ENCODE peak calls at places on chromosomes 2 and 18, in six cellular contexts. Q, G, C, V, I and O are unnamed samples.

GRCh38 chr2:59171019-59171418 is 929.9 kb upstream of the FANCL start:
- DNase-seq in G (no peak), Q (no peak), C (no peak), I (no peak), V (no peak), O (no peak)

GRCh38 chr2:207812058-207812857 is 42.6 kb upstream of the FZD5 start:
- DNase-seq in V (no peak), G (no peak), Q (no peak), I (no peak), C (no peak), O (no peak)

GRCh38 chr2:186129767-186130581 is 356.1 kb upstream of the ZC3H15 start:
- DNase-seq in V (peak), G (peak), Q (no peak), I (no peak), C (no peak), O (peak)

GRCh38 chr2:99481527-99481926 is 8.3 kb downstream of the REV1 start:
- DNase-seq in V (no peak), I (no peak), C (no peak), Q (no peak), G (no peak), O (no peak)

GRCh38 chr2:96685592-96686459 is 43.3 kb downstream of the FER1L5 start:
- DNase-seq in I (peak), G (no peak), V (peak), Q (peak), C (no peak), O (no peak)

GRCh38 chr2:158255257-158255656 is 153.6 kb downstream of the UPP2 start:
- DNase-seq in C (no peak), G (no peak), Q (no peak), V (no peak), I (no peak), O (no peak)

GRCh38 chr18:72086421-72086820 is 457.7 kb downstream of the CBLN2 start:
- DNase-seq in Q (peak), G (no peak), V (peak), I (no peak), C (no peak), O (peak)

GRCh38 chr2:83730258-83730657 is 728.8 kb downstream of the SUCLG1 start:
- DNase-seq in Q (no peak), G (no peak), I (no peak), V (no peak), C (no peak), O (no peak)

GRCh38 chr2:221447310-221447709 is 124.8 kb downstream of the EPHA4 start:
- DNase-seq in V (no peak), I (no peak), G (no peak), Q (no peak), C (peak), O (peak)

GRCh38 chr2:99928472-99929053 is 213.8 kb downstream of the AFF3 start:
- DNase-seq in I (no peak), V (no peak), Q (no peak), C (no peak), G (no peak), O (no peak)

GRCh38 chr18:75290737-75291358 is 80.3 kb downstream of the TSHZ1 start:
- DNase-seq in C (no peak), Q (no peak), G (no peak), V (peak), I (no peak), O (no peak)

GRCh38 chr2:185316383-185316782 is 422.2 kb upstream of the FSIP2 start:
- DNase-seq in I (no peak), Q (no peak), G (no peak), C (no peak), V (peak), O (no peak)

GRCh38 chr2:16014041-16014787 is 73.9 kb downstream of the MYCN start:
- DNase-seq in Q (no peak), G (no peak), I (no peak), C (no peak), V (no peak), O (no peak)

GRCh38 chr18:48330016-48330991 is 78.9 kb downstream of the ZBTB7C start:
- DNase-seq in I (no peak), C (no peak), G (peak), Q (no peak), V (no peak), O (peak)

GRCh38 chr18:59865241-59865986 is 34.4 kb upstream of the PMAIP1 start:
- DNase-seq in C (no peak), Q (no peak), I (no peak), V (no peak), G (no peak), O (no peak)

GRCh38 chr18:32025744-32026143 is 7.1 kb downstream of the RNF125 start:
- DNase-seq in C (no peak), Q (no peak), I (no peak), V (no peak), G (no peak), O (no peak)
- TF ChIP-seq JUND in C (no peak), Q (no peak), I (no peak), V (no peak), G (no peak), O (no peak)

GRCh38 chr2:73163522-73164367 is 38.6 kb upstream of the NOTO start:
- DNase-seq in V (peak), Q (peak), I (peak), C (peak), G (peak), O (peak)
- TF ChIP-seq JUND in V (no peak), Q (no peak), I (no peak), C (no peak), G (no peak), O (no peak)

GRCh38 chr2:3610415-3610814 is 15.5 kb downstream of the COLEC11 start:
- DNase-seq in Q (no peak), C (no peak), I (no peak), V (no peak), G (no peak), O (no peak)
- TF ChIP-seq JUND in Q (no peak), C (no peak), I (no peak), V (no peak), G (no peak), O (no peak)

GRCh38 chr2:120395686-120396518 is 50.0 kb downstream of the INHBB start:
- DNase-seq in Q (no peak), I (peak), V (peak), G (no peak), C (no peak), O (peak)

GRCh38 chr2:120398051-120398960 is 52.4 kb downstream of the INHBB start:
- DNase-seq in G (no peak), C (no peak), V (no peak), I (no peak), Q (no peak), O (peak)

GRCh38 chr2:120397362-120397811 is 51.5 kb downstream of the INHBB start:
- DNase-seq in G (no peak), C (no peak), Q (no peak), V (peak), I (no peak), O (peak)

GRCh38 chr2:120395221-120395620 is 49.3 kb downstream of the INHBB start:
- DNase-seq in C (no peak), I (no peak), G (no peak), Q (no peak), V (no peak), O (no peak)

DNA sequence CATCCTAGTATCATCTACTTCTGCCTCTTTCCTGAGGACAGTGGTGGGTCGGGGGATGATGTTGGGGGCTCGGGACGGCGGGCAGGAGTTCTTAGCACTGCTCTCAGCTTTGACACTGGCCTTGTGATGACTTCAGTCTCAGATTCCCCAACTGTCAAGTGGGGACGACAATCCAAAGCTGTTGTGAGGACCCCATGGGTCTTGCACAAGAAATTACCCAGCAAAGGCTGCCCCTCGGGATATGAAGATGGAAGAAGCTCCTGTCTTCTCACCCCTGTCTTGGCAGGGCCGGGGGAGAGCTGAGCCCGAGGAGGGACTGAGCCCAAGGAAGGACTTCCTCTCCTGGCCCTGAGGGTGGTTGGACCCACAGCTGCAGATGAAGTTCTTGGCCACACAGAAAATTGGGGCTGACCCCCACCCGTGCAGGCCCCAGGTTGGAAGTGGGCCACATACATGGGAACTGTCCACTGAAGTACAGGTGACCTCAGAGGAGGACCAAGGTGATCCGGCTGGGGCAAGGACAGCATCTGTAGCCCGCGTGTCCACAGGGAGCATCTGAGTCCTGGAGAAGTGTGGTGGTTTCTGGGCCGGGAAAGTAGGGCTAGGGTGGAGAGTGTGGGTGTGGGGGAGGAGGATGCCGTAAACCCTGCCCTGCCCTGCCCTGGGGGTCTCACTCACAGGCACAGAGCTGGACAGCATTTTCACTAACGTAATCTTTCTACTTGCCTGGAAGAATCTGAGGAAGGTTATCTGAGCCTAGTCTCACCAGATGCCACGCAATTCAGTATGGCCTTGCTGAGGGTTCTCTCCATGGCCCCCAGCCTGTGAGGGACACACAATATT is 50.8 kb downstream of the INHBB start:
- DNase-seq in V (no peak), G (no peak), I (no peak), Q (no peak), C (no peak), O (peak)
- TF ChIP-seq JUND in V (no peak), G (no peak), I (no peak), Q (no peak), C (no peak), O (no peak)

GRCh38 chr2:143955416-143956075 is 564.4 kb downstream of the ZEB2 start:
- DNase-seq in C (no peak), V (no peak), G (no peak), Q (no peak), I (no peak), O (no peak)

GRCh38 chr2:143950675-143951074 is 569.2 kb downstream of the ZEB2 start:
- DNase-seq in Q (no peak), V (no peak), I (no peak), C (no peak), G (no peak), O (no peak)

GRCh38 chr2:143954844-143955243 is 565.1 kb downstream of the ZEB2 start:
- DNase-seq in I (no peak), G (no peak), V (no peak), C (no peak), Q (no peak), O (no peak)

GRCh38 chr2:143953386-143953785 is 566.5 kb downstream of the ZEB2 start:
- DNase-seq in V (no peak), Q (no peak), I (no peak), C (no peak), G (no peak), O (no peak)

DNA sequence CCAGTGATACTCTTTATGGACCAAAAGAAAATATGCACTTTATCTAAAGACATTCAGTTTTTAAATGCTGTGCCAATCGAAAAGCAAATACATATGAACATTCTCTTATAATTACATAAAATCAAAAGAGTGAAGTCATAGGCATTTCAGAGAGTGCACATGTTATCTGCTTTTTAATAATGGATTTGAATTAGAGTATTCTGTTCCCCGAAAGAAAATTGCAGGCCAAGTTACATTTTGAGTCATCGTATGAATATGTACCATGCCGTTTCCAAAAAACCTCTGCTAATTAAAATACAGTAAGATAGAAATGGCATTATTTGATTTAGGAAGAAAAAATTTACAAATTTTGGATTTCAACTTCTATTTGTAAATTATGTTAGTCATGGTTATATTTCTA is 565.7 kb downstream of the ZEB2 start:
- DNase-seq in G (no peak), Q (no peak), I (no peak), V (no peak), C (no peak), O (no peak)
- TF ChIP-seq JUND in G (no peak), Q (no peak), I (peak), V (no peak), C (no peak), O (no peak)

DNA sequence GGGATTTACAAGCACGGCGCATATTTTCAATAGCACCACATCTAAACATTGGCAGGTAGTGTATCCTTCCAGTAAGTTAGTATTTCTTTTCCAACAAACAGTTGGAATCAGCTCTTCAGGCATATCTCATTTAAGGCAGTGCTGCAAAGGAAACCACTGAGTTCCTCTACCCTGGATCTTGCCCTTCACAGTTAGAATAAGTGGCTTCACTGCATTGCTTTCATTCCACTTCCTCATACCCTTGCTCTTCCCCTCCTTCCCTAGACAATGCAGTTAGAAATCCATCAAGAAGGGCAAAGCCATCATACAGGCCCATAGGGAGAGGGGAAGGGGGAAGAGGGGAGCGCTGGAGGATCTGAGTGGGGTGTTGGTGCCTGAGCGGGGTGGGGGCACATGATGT is 173.7 kb downstream of the FBXO15 start:
- DNase-seq in G (no peak), I (no peak), C (no peak), Q (no peak), V (no peak), O (no peak)
- TF ChIP-seq JUND in G (no peak), I (no peak), C (no peak), Q (no peak), V (no peak), O (no peak)